ENCODE peak calls at places on chromosomes 3 and 15, in eight cellular contexts. M is H9, F is MM.1S, P is PC-3, H is HepG2, R is fibroblast of lung, L is hepatocyte, C is IMR-90. W is an unnamed sample.
A peak's percentile ranks its signal among the peaks of the same experiment; 100 is the strongest.

GRCh38 chr3:65406470-65406869 is 632.2 kb downstream of the MAGI1 start:
- DNase-seq in M (no peak), F (no peak), P (peak; percentile 3), H (peak; percentile 86), R (no peak), L (peak; percentile 17), C (peak; percentile 66), W (no peak)

GRCh38 chr15:63553388-63553791 is 43.8 kb upstream of the FBXL22 start:
- DNase-seq in M (no peak), F (no peak), P (peak; percentile 61), H (no peak), R (peak; percentile 100), L (peak; percentile 57), C (peak; percentile 97), W (peak; percentile 89)

GRCh38 chr3:13727890-13728289 is 152.0 kb downstream of the WNT7A start:
- DNase-seq in M (no peak), F (no peak), P (no peak), H (no peak), R (no peak), L (no peak), C (no peak), W (no peak)

GRCh38 chr3:131807822-131808221 is 227.0 kb downstream of the CPNE4 start:
- DNase-seq in M (no peak), F (no peak), P (no peak), H (no peak), R (no peak), L (no peak), C (no peak), W (no peak)

GRCh38 chr3:172040976-172041963 is 1.9 kb downstream of the FNDC3B start:
- DNase-seq in M (no peak), F (no peak), P (peak; percentile 37), H (no peak), R (peak; percentile 58), L (peak; percentile 46), C (peak; percentile 41), W (no peak)

GRCh38 chr3:29280675-29281264 is at the start of gene RBMS3:
- DNase-seq in M (peak; percentile 78), F (peak; percentile 48), P (peak; percentile 91), H (no peak), R (peak; percentile 97), L (peak; percentile 91), C (peak; percentile 97), W (peak; percentile 95)

GRCh38 chr15:57017024-57017423 is 98.6 kb downstream of the TCF12 start:
- DNase-seq in M (no peak), F (no peak), P (peak; percentile 19), H (peak; percentile 15), R (no peak), L (no peak), C (peak; percentile 20), W (peak; percentile 44)

GRCh38 chr15:60869851-60870250 is 359.3 kb downstream of the RORA start:
- DNase-seq in M (no peak), F (no peak), P (no peak), H (no peak), R (peak; percentile 14), L (no peak), C (no peak), W (peak; percentile 66)

GRCh38 chr3:119013951-119014350 is 20.7 kb downstream of the IGSF11 start:
- DNase-seq in M (no peak), F (no peak), P (no peak), H (no peak), R (no peak), L (no peak), C (no peak), W (no peak)

GRCh38 chr3:31361391-31362273 is 171.1 kb upstream of the STT3B start:
- DNase-seq in M (no peak), F (no peak), P (peak; percentile 57), H (no peak), R (peak; percentile 96), L (no peak), C (peak; percentile 86), W (no peak)

GRCh38 chr15:61871926-61872522 is 188.2 kb downstream of the VPS13C start:
- DNase-seq in M (no peak), F (peak; percentile 29), P (peak; percentile 45), H (peak; percentile 13), R (peak; percentile 7), L (peak; percentile 6), C (peak; percentile 20), W (peak; percentile 49)

GRCh38 chr3:108416111-108416869 is 94.1 kb downstream of the MYH15 start:
- DNase-seq in M (no peak), F (no peak), P (peak; percentile 19), H (no peak), R (peak; percentile 38), L (no peak), C (peak; percentile 41), W (no peak)

GRCh38 chr3:8540456-8540855 is 38.8 kb downstream of the LMCD1 start:
- DNase-seq in M (no peak), F (no peak), P (no peak), H (no peak), R (no peak), L (no peak), C (no peak), W (peak; percentile 64)

GRCh38 chr15:70664494-70664893 is 98.9 kb downstream of the UACA start:
- DNase-seq in M (no peak), F (no peak), P (no peak), H (no peak), R (peak; percentile 58), L (no peak), C (no peak), W (no peak)

GRCh38 chr15:43105077-43105769 is 615 bp downstream of the UBR1 start:
- DNase-seq in M (no peak), F (peak; percentile 42), P (peak; percentile 17), H (peak; percentile 9), R (peak; percentile 12), L (peak; percentile 43), C (peak; percentile 5), W (no peak)

GRCh38 chr3:119924111-119925094 is 142.5 kb downstream of the NR1I2 start:
- DNase-seq in M (no peak), F (no peak), P (no peak), H (no peak), R (no peak), L (no peak), C (no peak), W (no peak)

GRCh38 chr3:129975332-129976090 is 991 bp downstream of the TRH start:
- DNase-seq in M (peak; percentile 70), F (no peak), P (no peak), H (no peak), R (no peak), L (peak; percentile 26), C (no peak), W (no peak)

GRCh38 chr3:14920536-14920935 is 26.8 kb upstream of the NR2C2 start:
- DNase-seq in M (no peak), F (no peak), P (no peak), H (no peak), R (no peak), L (no peak), C (no peak), W (no peak)

GRCh38 chr3:15333099-15333956 is 942 bp upstream of the SH3BP5 start:
- DNase-seq in M (no peak), F (peak; percentile 12), P (peak; percentile 17), H (no peak), R (no peak), L (no peak), C (no peak), W (no peak)

GRCh38 chr15:78974272-78974918 is 29.5 kb upstream of the CTSH start:
- DNase-seq in M (no peak), F (no peak), P (no peak), H (no peak), R (no peak), L (no peak), C (no peak), W (no peak)

GRCh38 chr3:134652409-134652831 is 1.6 kb upstream of the KY start:
- DNase-seq in M (no peak), F (no peak), P (no peak), H (no peak), R (peak; percentile 22), L (no peak), C (peak; percentile 29), W (no peak)

GRCh38 chr3:172918165-172918564 is 167.6 kb downstream of the ECT2 start:
- DNase-seq in M (no peak), F (no peak), P (peak; percentile 10), H (peak; percentile 45), R (peak; percentile 79), L (peak; percentile 20), C (peak; percentile 25), W (peak; percentile 96)

GRCh38 chr15:90031231-90031791 is 30.2 kb downstream of the ZNF710 start:
- DNase-seq in M (no peak), F (peak; percentile 92), P (peak; percentile 46), H (no peak), R (peak; percentile 18), L (no peak), C (peak; percentile 11), W (no peak)

GRCh38 chr3:58026598-58026997 is 18.4 kb downstream of the FLNB start:
- DNase-seq in M (no peak), F (no peak), P (peak; percentile 80), H (no peak), R (no peak), L (no peak), C (no peak), W (no peak)
- H4K20me1 ChIP-seq in M (no peaks in the 10 kb centered on the region), F (no peaks in the 10 kb centered on the region), P (peaks cover 63% of the 10 kb centered on the region), H (peaks cover 72% of the 10 kb centered on the region), R (no peaks in the 10 kb centered on the region), L (peaks cover 81% of the 10 kb centered on the region), C (peaks cover 84% of the 10 kb centered on the region), W (peaks cover 14% of the 10 kb centered on the region)

GRCh38 chr3:160340351-160340750 is 58.7 kb downstream of the IFT80 start:
- DNase-seq in M (peak; percentile 29), F (no peak), P (no peak), H (no peak), R (no peak), L (no peak), C (no peak), W (no peak)
- H4K20me1 ChIP-seq in M (no peaks in the 10 kb centered on the region), F (no peaks in the 10 kb centered on the region), P (no peaks in the 10 kb centered on the region), H (no peaks in the 10 kb centered on the region), R (no peaks in the 10 kb centered on the region), L (no peaks in the 10 kb centered on the region), C (no peaks in the 10 kb centered on the region), W (no peaks in the 10 kb centered on the region)

GRCh38 chr3:136899622-136900158 is 37.7 kb downstream of the NCK1 start:
- DNase-seq in M (no peak), F (no peak), P (no peak), H (no peak), R (peak; percentile 67), L (no peak), C (peak; percentile 50), W (peak; percentile 42)
- H4K20me1 ChIP-seq in M (no peaks in the 10 kb centered on the region), F (no peaks in the 10 kb centered on the region), P (no peaks in the 10 kb centered on the region), H (no peaks in the 10 kb centered on the region), R (no peaks in the 10 kb centered on the region), L (peaks cover 4% of the 10 kb centered on the region), C (peaks cover 14% of the 10 kb centered on the region), W (no peaks in the 10 kb centered on the region)

DNA sequence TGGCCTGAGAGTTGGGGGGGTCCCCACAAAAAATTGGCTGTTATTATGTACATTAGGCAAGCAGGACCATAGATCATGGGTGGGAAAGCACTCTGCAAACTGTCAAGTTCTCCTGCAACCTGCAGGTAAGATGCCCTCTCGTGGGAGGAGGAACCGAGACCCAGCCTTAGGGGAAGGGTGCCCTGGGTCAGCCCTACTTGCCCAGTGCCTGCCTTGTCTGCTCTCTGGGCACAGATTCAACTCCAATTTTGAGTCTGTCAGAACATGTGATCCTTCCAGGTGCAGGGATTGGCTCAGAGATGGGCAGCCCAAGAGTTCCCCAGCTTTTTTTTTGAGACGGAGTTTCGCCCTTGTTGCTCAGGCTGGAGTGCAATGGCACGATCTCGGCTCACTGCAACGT is 99.2 kb downstream of the PLXNA1 start:
- DNase-seq in M (no peak), F (no peak), P (no peak), H (no peak), R (no peak), L (no peak), C (no peak), W (no peak)
- H4K20me1 ChIP-seq in M (no peaks in the 10 kb centered on the region), F (no peaks in the 10 kb centered on the region), P (no peaks in the 10 kb centered on the region), H (no peaks in the 10 kb centered on the region), R (no peaks in the 10 kb centered on the region), L (no peaks in the 10 kb centered on the region), C (no peaks in the 10 kb centered on the region), W (no peaks in the 10 kb centered on the region)